ENCODE peak calls at places on chromosomes 12 and 14, in seven cellular contexts. L is fibroblast of the aortic adventitia, Y is GM23248, K is brain microvascular endothelial cell, F is lower leg skin, Z is IMR-90, B is gastrocnemius medialis. U is an unnamed sample.

GRCh38 chr12:130778776-130779175 is 60.3 kb downstream of the STX2 start:
- DNase-seq in Y (no peak), F (no peak), B (no peak), K (no peak), Z (no peak), L (no peak), U (no peak)

GRCh38 chr14:55699131-55700057 is 119.4 kb downstream of the KTN1 start:
- DNase-seq in L (peak), F (no peak), Y (peak), B (no peak), Z (peak), K (peak), U (peak)

GRCh38 chr12:12922191-12922616 is 29.8 kb downstream of the GPRC5D start:
- DNase-seq in K (peak), Z (peak), B (no peak), L (peak), Y (peak), F (peak), U (no peak)

GRCh38 chr14:95609398-95609990 is 74.6 kb downstream of the GLRX5 start:
- DNase-seq in Y (peak), L (peak), F (no peak), B (no peak), Z (peak), K (peak), U (peak)

GRCh38 chr14:29648045-29648444 is 279.6 kb downstream of the PRKD1 start:
- DNase-seq in K (no peak), Y (peak), Z (peak), B (no peak), F (no peak), L (peak), U (no peak)

GRCh38 chr12:59452259-59452658 is 143.6 kb upstream of the SLC16A7 start:
- DNase-seq in B (no peak), F (no peak), L (peak), K (peak), Z (peak), Y (peak), U (no peak)

GRCh38 chr12:67220065-67220464 is 49.1 kb upstream of the CAND1 start:
- DNase-seq in F (no peak), Z (no peak), K (no peak), Y (peak), B (no peak), L (no peak), U (peak)

GRCh38 chr12:53410951-53411350 is 12.7 kb upstream of the AMHR2 start:
- DNase-seq in Z (no peak), Y (no peak), F (no peak), B (no peak), K (no peak), L (no peak), U (no peak)

GRCh38 chr12:53069621-53070410 is 9.4 kb downstream of the SPRYD3 start:
- DNase-seq in F (peak), K (no peak), Z (no peak), Y (no peak), B (peak), L (no peak), U (no peak)

GRCh38 chr12:8452036-8452435 is 3.7 kb upstream of the CLEC6A start:
- DNase-seq in F (no peak), K (no peak), Y (no peak), B (no peak), L (no peak), Z (no peak), U (no peak)

GRCh38 chr12:2877959-2878732 is 1.1 kb downstream of the RHNO1 start:
- DNase-seq in K (no peak), L (peak), B (no peak), Y (peak), F (no peak), Z (peak), U (no peak)

GRCh38 chr12:52042706-52043385 is 8.4 kb upstream of the NR4A1 start:
- DNase-seq in L (no peak), Z (no peak), K (no peak), Y (no peak), F (no peak), B (peak), U (no peak)

GRCh38 chr12:88952543-88952942 is 372.3 kb upstream of the KITLG start:
- DNase-seq in B (no peak), Z (peak), L (peak), K (peak), F (no peak), Y (peak), U (no peak)

GRCh38 chr12:174596-174995 is 39.4 kb downstream of the SLC6A12 start:
- DNase-seq in K (no peak), L (no peak), Y (no peak), B (no peak), Z (no peak), F (no peak), U (no peak)

GRCh38 chr14:22945642-22946041 is 11.2 kb downstream of the HAUS4 start:
- DNase-seq in Z (no peak), Y (no peak), B (no peak), F (no peak), K (no peak), L (no peak), U (no peak)

GRCh38 chr12:100229036-100229635 is 28.5 kb downstream of the ACTR6 start:
- DNase-seq in Y (peak), L (peak), K (no peak), F (no peak), Z (peak), B (no peak), U (no peak)

GRCh38 chr12:49968431-49968830 is 4.3 kb upstream of the AQP6 start:
- DNase-seq in Y (no peak), L (no peak), F (no peak), B (no peak), Z (no peak), K (no peak), U (no peak)

GRCh38 chr12:22916241-22916640 is 291.3 kb downstream of the ETNK1 start:
- DNase-seq in Z (no peak), K (no peak), Y (no peak), F (no peak), L (no peak), B (no peak), U (no peak)

GRCh38 chr14:93764211-93764659 is 24.1 kb downstream of the PRIMA1 start:
- DNase-seq in L (peak), K (peak), B (no peak), Y (peak), F (no peak), Z (peak), U (no peak)

GRCh38 chr12:100154472-100155247 is 12.0 kb upstream of the BLTP3B start:
- DNase-seq in K (peak), L (peak), Y (peak), F (peak), Z (peak), B (no peak), U (peak)

GRCh38 chr14:20631023-20631820 is 10.3 kb downstream of the OR6S1 start:
- DNase-seq in Z (peak), Y (peak), B (no peak), L (peak), K (peak), F (no peak), U (no peak)

GRCh38 chr14:68146812-68147211 is 327.2 kb downstream of the RAD51B start:
- DNase-seq in L (peak), K (peak), F (no peak), Z (peak), Y (peak), B (no peak), U (no peak)

GRCh38 chr12:114682920-114683708 is 861 bp downstream of the TBX3 start:
- DNase-seq in F (no peak), Z (no peak), K (no peak), L (peak), Y (peak), B (no peak), U (no peak)
- H3K4me3 ChIP-seq in F (peak), Z (peak), K (peak), L (peak), Y (peak), B (peak), U (no peak)

DNA sequence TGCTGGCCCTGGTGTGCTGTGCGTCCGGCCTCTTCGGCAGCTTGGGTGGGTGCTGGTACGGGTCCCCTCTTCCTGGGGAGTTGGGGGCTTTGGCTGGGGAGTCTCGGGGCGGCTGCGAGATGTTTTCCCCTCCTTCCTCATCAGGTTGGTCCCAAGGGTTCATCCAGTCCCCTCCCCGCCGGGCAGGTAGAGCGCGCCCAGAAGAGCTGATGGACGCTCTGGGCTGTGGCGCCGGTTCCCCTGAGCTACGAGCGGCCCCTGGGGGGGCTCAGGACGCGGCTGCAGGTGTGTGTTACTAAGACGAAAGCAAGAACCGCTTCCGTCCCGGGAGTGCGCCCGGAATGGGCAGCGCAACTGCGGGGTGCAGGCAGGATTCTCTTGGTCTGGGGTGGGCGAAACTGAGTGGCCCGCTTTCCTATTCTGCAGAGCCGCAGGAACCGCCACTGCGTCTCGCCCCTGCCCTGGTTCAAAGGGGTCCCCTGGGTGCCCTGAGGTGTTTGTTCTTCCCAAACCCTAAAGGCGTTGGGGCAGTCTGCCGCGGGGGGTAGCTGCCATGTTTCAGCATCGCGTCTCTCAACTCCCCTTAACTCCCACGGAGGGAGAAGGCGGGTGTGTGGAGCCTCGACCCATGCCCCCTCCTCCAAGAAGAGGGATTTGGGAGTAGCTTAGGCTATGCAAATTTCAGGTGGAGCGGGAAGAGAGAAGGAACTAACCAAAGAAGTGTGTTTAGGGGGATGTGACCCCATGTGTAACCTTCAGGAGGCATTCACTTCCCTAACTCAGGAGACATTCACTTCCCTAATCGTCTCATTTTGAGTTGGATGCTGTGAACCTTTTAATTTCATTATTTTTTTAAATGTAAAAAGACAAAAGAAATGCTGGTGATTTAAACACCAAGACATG is 1.2 kb downstream of the SLC24A4 start:
- DNase-seq in Y (no peak), F (no peak), B (no peak), K (no peak), Z (no peak), L (no peak), U (no peak)
- H3K4me3 ChIP-seq in Y (no peak), F (no peak), B (peak), K (no peak), Z (no peak), L (no peak), U (peak)

DNA sequence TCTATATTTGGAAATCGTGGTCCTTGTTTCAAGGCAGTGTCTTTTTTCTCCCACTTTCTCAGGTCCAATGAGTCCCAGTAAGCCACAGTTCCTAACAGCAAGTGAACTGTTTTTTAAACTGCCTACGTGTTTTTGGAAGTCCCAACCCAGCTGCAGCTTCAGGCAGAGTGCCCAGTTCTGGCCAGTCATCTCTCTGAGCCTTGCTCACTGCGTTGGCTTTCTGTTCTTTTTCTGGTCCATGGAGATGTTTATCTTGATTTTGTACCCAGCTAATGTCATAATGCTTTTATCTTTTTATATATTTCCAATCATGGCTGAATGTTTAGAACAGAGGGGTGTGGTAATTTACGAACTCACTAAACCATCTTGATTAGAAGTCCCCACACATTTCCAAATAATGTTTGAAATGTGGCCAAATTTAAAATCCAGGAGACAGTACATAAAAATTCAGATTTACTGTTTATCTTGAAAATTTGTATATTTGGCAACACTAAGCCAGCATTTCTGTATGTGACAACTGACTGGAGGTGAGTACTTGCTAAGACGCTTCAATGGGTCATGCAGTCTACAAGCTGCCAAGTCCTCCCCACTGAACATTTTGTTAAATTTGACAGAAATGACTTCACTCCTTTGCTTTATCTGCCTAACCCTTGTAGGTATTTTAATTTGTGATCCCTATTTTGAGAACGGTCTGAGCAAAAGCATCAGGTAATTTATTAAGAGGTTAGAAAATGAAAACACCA is 46.1 kb upstream of the OTOGL start:
- DNase-seq in K (peak), F (peak), Y (peak), L (peak), Z (peak), B (peak), U (no peak)
- H3K4me3 ChIP-seq in K (no peak), F (no peak), Y (peak), L (no peak), Z (no peak), B (no peak), U (no peak)

DNA sequence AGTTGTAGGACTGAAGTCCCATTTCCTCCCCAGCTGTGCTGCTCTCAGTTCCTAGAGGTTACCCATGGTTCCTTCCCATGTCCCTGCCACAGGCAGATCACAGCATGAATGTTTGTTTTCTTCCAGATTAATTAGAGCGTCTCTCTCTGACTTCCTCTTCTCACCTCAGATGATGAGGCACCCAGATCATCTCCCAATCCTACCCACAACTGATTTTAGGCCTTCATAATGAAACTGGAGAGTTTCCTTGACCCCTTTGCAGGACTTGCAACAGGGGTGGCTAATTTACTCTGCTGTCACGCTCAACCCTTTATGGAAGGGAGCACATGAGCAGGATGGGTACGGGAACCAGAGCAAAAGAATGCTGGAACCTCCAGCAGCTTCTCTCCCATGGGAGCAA is 32.1 kb upstream of the TXNRD1 start:
- DNase-seq in K (no peak), Z (no peak), Y (no peak), B (no peak), L (no peak), F (no peak), U (no peak)
- H3K4me3 ChIP-seq in K (no peak), Z (no peak), Y (no peak), B (no peak), L (no peak), F (no peak), U (no peak)

U was measured in iPS DF 6.9.